ENCODE peak calls at places on chromosomes 4 and X, in four cellular contexts. One of them, this sample, is unnamed.

GRCh38 chr4:165367040-165367439 is 11.8 kb upstream of the CPE start:
- DNase-seq in heart left ventricle: no peak
- DNase-seq in activated CD8-positive, alpha-beta memory T cell treated with anti-CD3 and anti-CD28 coated beads, Interleukin-2, amount 50 U/mL, for 48 hours: no peak
- DNase-seq in HuH-7: no peak
- DNase-seq in this sample: no peak

GRCh38 chr4:8021796-8022195 is 82.1 kb upstream of the AFAP1 start:
- DNase-seq in heart left ventricle: no peak
- DNase-seq in activated CD8-positive, alpha-beta memory T cell treated with anti-CD3 and anti-CD28 coated beads, Interleukin-2, amount 50 U/mL, for 48 hours: no peak
- DNase-seq in HuH-7: peak
- DNase-seq in this sample: no peak

GRCh38 chrX:36159254-36159653 is 239.7 kb downstream of the CFAP47 start:
- DNase-seq in heart left ventricle: no peak
- DNase-seq in activated CD8-positive, alpha-beta memory T cell treated with anti-CD3 and anti-CD28 coated beads, Interleukin-2, amount 50 U/mL, for 48 hours: no peak
- DNase-seq in HuH-7: no peak
- DNase-seq in this sample: no peak

GRCh38 chrX:18424482-18425198 is 768 bp upstream of the CDKL5 start:
- DNase-seq in heart left ventricle: peak
- DNase-seq in activated CD8-positive, alpha-beta memory T cell treated with anti-CD3 and anti-CD28 coated beads, Interleukin-2, amount 50 U/mL, for 48 hours: peak
- DNase-seq in HuH-7: no peak
- DNase-seq in this sample: no peak

GRCh38 chrX:97587171-97587570 is 703.5 kb downstream of the RPA4 start:
- DNase-seq in heart left ventricle: no peak
- DNase-seq in activated CD8-positive, alpha-beta memory T cell treated with anti-CD3 and anti-CD28 coated beads, Interleukin-2, amount 50 U/mL, for 48 hours: no peak
- DNase-seq in HuH-7: no peak
- DNase-seq in this sample: no peak

GRCh38 chr4:40722576-40723161 is 27.1 kb upstream of the NSUN7 start:
- DNase-seq in heart left ventricle: no peak
- DNase-seq in activated CD8-positive, alpha-beta memory T cell treated with anti-CD3 and anti-CD28 coated beads, Interleukin-2, amount 50 U/mL, for 48 hours: no peak
- DNase-seq in HuH-7: no peak
- DNase-seq in this sample: no peak

GRCh38 chrX:13194291-13195103 is 125.4 kb downstream of the ATXN3L start:
- DNase-seq in heart left ventricle: no peak
- DNase-seq in activated CD8-positive, alpha-beta memory T cell treated with anti-CD3 and anti-CD28 coated beads, Interleukin-2, amount 50 U/mL, for 48 hours: no peak
- DNase-seq in HuH-7: no peak
- DNase-seq in this sample: no peak

GRCh38 chrX:150934453-150934852 is 36.0 kb upstream of the CD99L2 start:
- DNase-seq in heart left ventricle: no peak
- DNase-seq in activated CD8-positive, alpha-beta memory T cell treated with anti-CD3 and anti-CD28 coated beads, Interleukin-2, amount 50 U/mL, for 48 hours: no peak
- DNase-seq in HuH-7: no peak
- DNase-seq in this sample: no peak

GRCh38 chrX:87664381-87664780 is 146.8 kb downstream of the KLHL4 start:
- DNase-seq in heart left ventricle: no peak
- DNase-seq in activated CD8-positive, alpha-beta memory T cell treated with anti-CD3 and anti-CD28 coated beads, Interleukin-2, amount 50 U/mL, for 48 hours: no peak
- DNase-seq in HuH-7: no peak
- DNase-seq in this sample: no peak

GRCh38 chrX:13851996-13852695 is 35.3 kb upstream of the GPM6B start:
- DNase-seq in heart left ventricle: no peak
- DNase-seq in activated CD8-positive, alpha-beta memory T cell treated with anti-CD3 and anti-CD28 coated beads, Interleukin-2, amount 50 U/mL, for 48 hours: no peak
- DNase-seq in HuH-7: no peak
- DNase-seq in this sample: no peak

GRCh38 chrX:38095971-38096529 is 89.7 kb downstream of the SYTL5 start:
- DNase-seq in heart left ventricle: no peak
- DNase-seq in activated CD8-positive, alpha-beta memory T cell treated with anti-CD3 and anti-CD28 coated beads, Interleukin-2, amount 50 U/mL, for 48 hours: no peak
- DNase-seq in HuH-7: no peak
- DNase-seq in this sample: no peak

GRCh38 chrX:134603806-134604700 is 54.2 kb downstream of the PLAC1 start:
- DNase-seq in heart left ventricle: no peak
- DNase-seq in activated CD8-positive, alpha-beta memory T cell treated with anti-CD3 and anti-CD28 coated beads, Interleukin-2, amount 50 U/mL, for 48 hours: no peak
- DNase-seq in HuH-7: no peak
- DNase-seq in this sample: no peak

GRCh38 chr4:118351851-118352827 is 664 bp downstream of the PRSS12 start:
- DNase-seq in heart left ventricle: peak
- DNase-seq in activated CD8-positive, alpha-beta memory T cell treated with anti-CD3 and anti-CD28 coated beads, Interleukin-2, amount 50 U/mL, for 48 hours: peak
- DNase-seq in HuH-7: peak
- DNase-seq in this sample: no peak

GRCh38 chrX:131746491-131746968 is 202.7 kb downstream of the OR13H1 start:
- DNase-seq in heart left ventricle: peak
- DNase-seq in activated CD8-positive, alpha-beta memory T cell treated with anti-CD3 and anti-CD28 coated beads, Interleukin-2, amount 50 U/mL, for 48 hours: no peak
- DNase-seq in HuH-7: peak
- DNase-seq in this sample: no peak

GRCh38 chrX:150361777-150362351 is 1.3 kb upstream of the MAMLD1 start:
- DNase-seq in heart left ventricle: no peak
- DNase-seq in activated CD8-positive, alpha-beta memory T cell treated with anti-CD3 and anti-CD28 coated beads, Interleukin-2, amount 50 U/mL, for 48 hours: peak
- DNase-seq in HuH-7: no peak
- DNase-seq in this sample: peak

GRCh38 chrX:107766470-107767140 is 9.0 kb downstream of the TSC22D3 start:
- DNase-seq in heart left ventricle: peak
- DNase-seq in activated CD8-positive, alpha-beta memory T cell treated with anti-CD3 and anti-CD28 coated beads, Interleukin-2, amount 50 U/mL, for 48 hours: no peak
- DNase-seq in HuH-7: no peak
- DNase-seq in this sample: peak

GRCh38 chr4:15882675-15883086 is 55.9 kb downstream of the FGFBP1 start:
- DNase-seq in heart left ventricle: peak
- DNase-seq in activated CD8-positive, alpha-beta memory T cell treated with anti-CD3 and anti-CD28 coated beads, Interleukin-2, amount 50 U/mL, for 48 hours: peak
- DNase-seq in HuH-7: peak
- DNase-seq in this sample: no peak

GRCh38 chr4:5967783-5968182 is 50.4 kb downstream of the C4orf50 start:
- DNase-seq in heart left ventricle: no peak
- DNase-seq in activated CD8-positive, alpha-beta memory T cell treated with anti-CD3 and anti-CD28 coated beads, Interleukin-2, amount 50 U/mL, for 48 hours: peak
- DNase-seq in HuH-7: no peak
- DNase-seq in this sample: peak

GRCh38 chrX:45322820-45323219 is 122.1 kb upstream of the DIPK2B start:
- DNase-seq in heart left ventricle: no peak
- DNase-seq in activated CD8-positive, alpha-beta memory T cell treated with anti-CD3 and anti-CD28 coated beads, Interleukin-2, amount 50 U/mL, for 48 hours: no peak
- DNase-seq in HuH-7: no peak
- DNase-seq in this sample: no peak

GRCh38 chr4:121669163-121669550 is 27.6 kb downstream of the ANXA5 start:
- DNase-seq in heart left ventricle: no peak
- DNase-seq in activated CD8-positive, alpha-beta memory T cell treated with anti-CD3 and anti-CD28 coated beads, Interleukin-2, amount 50 U/mL, for 48 hours: no peak
- DNase-seq in HuH-7: no peak
- DNase-seq in this sample: no peak

GRCh38 chr4:79827283-79827682 is 245.7 kb downstream of the ANTXR2 start:
- DNase-seq in heart left ventricle: no peak
- DNase-seq in activated CD8-positive, alpha-beta memory T cell treated with anti-CD3 and anti-CD28 coated beads, Interleukin-2, amount 50 U/mL, for 48 hours: no peak
- DNase-seq in HuH-7: no peak
- DNase-seq in this sample: no peak

GRCh38 chrX:111823068-111823467 is 52.9 kb upstream of the TRPC5OS start:
- DNase-seq in heart left ventricle: no peak
- DNase-seq in activated CD8-positive, alpha-beta memory T cell treated with anti-CD3 and anti-CD28 coated beads, Interleukin-2, amount 50 U/mL, for 48 hours: no peak
- DNase-seq in HuH-7: peak
- DNase-seq in this sample: no peak

GRCh38 chr4:3402409-3403103 is 39.2 kb upstream of the HGFAC start:
- DNase-seq in heart left ventricle: peak
- DNase-seq in activated CD8-positive, alpha-beta memory T cell treated with anti-CD3 and anti-CD28 coated beads, Interleukin-2, amount 50 U/mL, for 48 hours: no peak
- DNase-seq in HuH-7: no peak
- DNase-seq in this sample: peak

GRCh38 chrX:104854188-104854587 is 288.2 kb downstream of the IL1RAPL2 start:
- DNase-seq in heart left ventricle: no peak
- DNase-seq in activated CD8-positive, alpha-beta memory T cell treated with anti-CD3 and anti-CD28 coated beads, Interleukin-2, amount 50 U/mL, for 48 hours: no peak
- DNase-seq in HuH-7: no peak
- DNase-seq in this sample: no peak

GRCh38 chr4:39043697-39044363 is 11.6 kb upstream of the TMEM156 start:
- DNase-seq in heart left ventricle: no peak
- DNase-seq in activated CD8-positive, alpha-beta memory T cell treated with anti-CD3 and anti-CD28 coated beads, Interleukin-2, amount 50 U/mL, for 48 hours: no peak
- DNase-seq in HuH-7: no peak
- DNase-seq in this sample: no peak

GRCh38 chr4:76589402-76589801 is 154.4 kb downstream of the SHROOM3 start:
- DNase-seq in heart left ventricle: no peak
- DNase-seq in activated CD8-positive, alpha-beta memory T cell treated with anti-CD3 and anti-CD28 coated beads, Interleukin-2, amount 50 U/mL, for 48 hours: no peak
- DNase-seq in HuH-7: peak
- DNase-seq in this sample: no peak

GRCh38 chr4:1446502-1447153 is 40.4 kb upstream of the NKX1-1 start:
- DNase-seq in heart left ventricle: no peak
- DNase-seq in activated CD8-positive, alpha-beta memory T cell treated with anti-CD3 and anti-CD28 coated beads, Interleukin-2, amount 50 U/mL, for 48 hours: peak
- DNase-seq in HuH-7: no peak
- DNase-seq in this sample: no peak

GRCh38 chr4:5945936-5946335 is 53.0 kb upstream of the CRMP1 start:
- DNase-seq in heart left ventricle: no peak
- DNase-seq in activated CD8-positive, alpha-beta memory T cell treated with anti-CD3 and anti-CD28 coated beads, Interleukin-2, amount 50 U/mL, for 48 hours: no peak
- DNase-seq in HuH-7: no peak
- DNase-seq in this sample: no peak

GRCh38 chrX:123424546-123424945 is 240.5 kb downstream of the GRIA3 start:
- DNase-seq in heart left ventricle: no peak
- DNase-seq in activated CD8-positive, alpha-beta memory T cell treated with anti-CD3 and anti-CD28 coated beads, Interleukin-2, amount 50 U/mL, for 48 hours: no peak
- DNase-seq in HuH-7: no peak
- DNase-seq in this sample: no peak

GRCh38 chrX:136353519-136354095 is 52.8 kb downstream of the ADGRG4 start:
- DNase-seq in heart left ventricle: no peak
- DNase-seq in activated CD8-positive, alpha-beta memory T cell treated with anti-CD3 and anti-CD28 coated beads, Interleukin-2, amount 50 U/mL, for 48 hours: no peak
- DNase-seq in HuH-7: no peak
- DNase-seq in this sample: no peak

GRCh38 chr4:66404149-66404548 is 733.9 kb upstream of the EPHA5 start:
- DNase-seq in heart left ventricle: no peak
- DNase-seq in activated CD8-positive, alpha-beta memory T cell treated with anti-CD3 and anti-CD28 coated beads, Interleukin-2, amount 50 U/mL, for 48 hours: no peak
- DNase-seq in HuH-7: no peak
- DNase-seq in this sample: no peak

GRCh38 chr4:75745192-75745591 is 20.8 kb downstream of the USO1 start:
- DNase-seq in heart left ventricle: no peak
- DNase-seq in activated CD8-positive, alpha-beta memory T cell treated with anti-CD3 and anti-CD28 coated beads, Interleukin-2, amount 50 U/mL, for 48 hours: no peak
- DNase-seq in HuH-7: peak
- DNase-seq in this sample: no peak

GRCh38 chrX:55451626-55451989 is 319 bp upstream of the MAGEH1 start:
- DNase-seq in heart left ventricle: no peak
- DNase-seq in activated CD8-positive, alpha-beta memory T cell treated with anti-CD3 and anti-CD28 coated beads, Interleukin-2, amount 50 U/mL, for 48 hours: peak
- DNase-seq in HuH-7: no peak
- DNase-seq in this sample: no peak

GRCh38 chrX:252421-253291 is 28.5 kb upstream of the PLCXD1 start:
- DNase-seq in heart left ventricle: no peak
- DNase-seq in activated CD8-positive, alpha-beta memory T cell treated with anti-CD3 and anti-CD28 coated beads, Interleukin-2, amount 50 U/mL, for 48 hours: peak
- DNase-seq in HuH-7: no peak
- DNase-seq in this sample: no peak

GRCh38 chr4:52657317-52657629 is 1.8 kb downstream of the USP46 start:
- DNase-seq in heart left ventricle: no peak
- DNase-seq in activated CD8-positive, alpha-beta memory T cell treated with anti-CD3 and anti-CD28 coated beads, Interleukin-2, amount 50 U/mL, for 48 hours: no peak
- DNase-seq in HuH-7: no peak
- DNase-seq in this sample: no peak

GRCh38 chr4:70651864-70652506 is 14.3 kb downstream of the JCHAIN start:
- DNase-seq in heart left ventricle: no peak
- DNase-seq in activated CD8-positive, alpha-beta memory T cell treated with anti-CD3 and anti-CD28 coated beads, Interleukin-2, amount 50 U/mL, for 48 hours: no peak
- DNase-seq in HuH-7: peak
- DNase-seq in this sample: no peak

GRCh38 chr4:29051381-29051965 is 1668.7 kb upstream of the PCDH7 start:
- DNase-seq in heart left ventricle: no peak
- DNase-seq in activated CD8-positive, alpha-beta memory T cell treated with anti-CD3 and anti-CD28 coated beads, Interleukin-2, amount 50 U/mL, for 48 hours: no peak
- DNase-seq in HuH-7: no peak
- DNase-seq in this sample: no peak

GRCh38 chr4:123821861-123822260 is 425.3 kb downstream of the SPRY1 start:
- DNase-seq in heart left ventricle: no peak
- DNase-seq in activated CD8-positive, alpha-beta memory T cell treated with anti-CD3 and anti-CD28 coated beads, Interleukin-2, amount 50 U/mL, for 48 hours: no peak
- DNase-seq in HuH-7: peak
- DNase-seq in this sample: no peak

GRCh38 chr4:39729557-39729956 is 31.6 kb downstream of the UBE2K start:
- DNase-seq in heart left ventricle: no peak
- DNase-seq in activated CD8-positive, alpha-beta memory T cell treated with anti-CD3 and anti-CD28 coated beads, Interleukin-2, amount 50 U/mL, for 48 hours: no peak
- DNase-seq in HuH-7: no peak
- DNase-seq in this sample: no peak

This sample was measured in mesenteric fat pad.